ENCODE peak calls at places on chromosomes 16 and 17, in nine cellular contexts. H is nephron progenitor cell; L is activated CD4-positive, alpha-beta T cell treated with anti-CD3 and anti-CD28 coated beads, Interleukin-2, amount 10 ng/mL, durations not matched to agents 7 days and 5 days; N is left lung; S is left ventricle myocardium superior; O is HEK293T; M is stimulated activated CD4-positive, alpha-beta T cell treated with anti-CD3 and anti-CD28 coated beads, TNF-alpha, amount 100 ng/mL, for 48 hours; K is skeletal muscle cell; P is activated naive CD4-positive, alpha-beta T cell treated with Interleukin-2 at 50 U/mL for 16 hours. J is an unnamed sample.

GRCh38 chr17:66715076-66715675 is 119.7 kb upstream of the CACNG5 start:
- DNase-seq in H (no peak), L (no peak), N (no peak), S (no peak), O (no peak), M (no peak), K (no peak), P (no peak), J (no peak)

GRCh38 chr16:4411684-4412083 is 4.7 kb downstream of the CORO7 start:
- DNase-seq in H (no peak), L (no peak), N (no peak), S (peak), O (no peak), M (no peak), K (peak), P (no peak), J (no peak)

GRCh38 chr16:22805326-22805725 is 8.6 kb upstream of the HS3ST2 start:
- DNase-seq in H (no peak), L (no peak), N (no peak), S (no peak), O (no peak), M (no peak), K (no peak), P (no peak), J (no peak)

GRCh38 chr17:45640141-45640850 is 143.8 kb upstream of the CRHR1 start:
- DNase-seq in H (peak), L (peak), N (peak), S (peak), O (peak), M (peak), K (peak), P (peak), J (peak)

GRCh38 chr17:79145548-79145947 is 70.9 kb downstream of the ENGASE start:
- DNase-seq in H (no peak), L (no peak), N (no peak), S (no peak), O (no peak), M (no peak), K (no peak), P (no peak), J (no peak)

GRCh38 chr16:11254913-11255736 is 879 bp downstream of the SOCS1 start:
- DNase-seq in H (peak), L (peak), N (peak), S (peak), O (no peak), M (no peak), K (no peak), P (peak), J (peak)

GRCh38 chr16:75938818-75939217 is 212.5 kb upstream of the CPHXL start:
- DNase-seq in H (no peak), L (no peak), N (no peak), S (no peak), O (no peak), M (no peak), K (no peak), P (no peak), J (no peak)

GRCh38 chr17:44527954-44528353 is 24.7 kb upstream of the GPATCH8 start:
- DNase-seq in H (no peak), L (no peak), N (no peak), S (no peak), O (no peak), M (no peak), K (no peak), P (no peak), J (no peak)

GRCh38 chr17:6471531-6472465 is 27.5 kb downstream of the PIMREG start:
- DNase-seq in H (no peak), L (no peak), N (no peak), S (no peak), O (no peak), M (no peak), K (no peak), P (no peak), J (peak)

GRCh38 chr16:48820379-48820778 is 210.4 kb upstream of the N4BP1 start:
- DNase-seq in H (no peak), L (no peak), N (no peak), S (no peak), O (no peak), M (no peak), K (no peak), P (no peak), J (no peak)

GRCh38 chr17:82372063-82372590 is 562 bp downstream of the UTS2R start:
- DNase-seq in H (no peak), L (no peak), N (no peak), S (no peak), O (no peak), M (no peak), K (no peak), P (no peak), J (no peak)

GRCh38 chr17:42675984-42676423 is 790 bp downstream of the PLEKHH3 start:
- DNase-seq in H (peak), L (no peak), N (no peak), S (peak), O (peak), M (no peak), K (no peak), P (no peak), J (peak)

GRCh38 chr16:56769674-56770073 is 39.7 kb downstream of the NUP93 start:
- DNase-seq in H (no peak), L (no peak), N (no peak), S (no peak), O (no peak), M (no peak), K (no peak), P (no peak), J (no peak)

GRCh38 chr17:38451840-38452529 is 23.7 kb downstream of the ARHGAP23 start:
- DNase-seq in H (peak), L (no peak), N (peak), S (no peak), O (no peak), M (no peak), K (peak), P (no peak), J (peak)

GRCh38 chr17:39606434-39607056 is 1.2 kb downstream of the NEUROD2 start:
- DNase-seq in H (peak), L (no peak), N (no peak), S (no peak), O (no peak), M (no peak), K (no peak), P (no peak), J (no peak)

GRCh38 chr17:49985310-49985990 is 9.6 kb downstream of the DLX3 start:
- DNase-seq in H (no peak), L (no peak), N (no peak), S (no peak), O (no peak), M (no peak), K (no peak), P (no peak), J (peak)

GRCh38 chr17:29407856-29408255 is 17.7 kb downstream of the TAOK1 start:
- DNase-seq in H (no peak), L (no peak), N (no peak), S (no peak), O (no peak), M (no peak), K (no peak), P (no peak), J (no peak)

GRCh38 chr16:23694707-23695373 is 16.2 kb downstream of the PLK1 start:
- DNase-seq in H (peak), L (no peak), N (no peak), S (no peak), O (peak), M (no peak), K (no peak), P (no peak), J (peak)

GRCh38 chr17:78345172-78345571 is 14.7 kb downstream of the SOCS3 start:
- DNase-seq in H (no peak), L (no peak), N (no peak), S (no peak), O (no peak), M (no peak), K (no peak), P (no peak), J (no peak)